ENCODE peak calls at places on chromosomes 3 and 15, in five cellular contexts. One of them, this sample, is unnamed.

GRCh38 chr15:83287541-83288027 is 3.1 kb upstream of the BNC1 start:
- DNase-seq in esophagus squamous epithelium: no peak
- DNase-seq in colonic mucosa: no peak
- DNase-seq in pancreas: no peak
- DNase-seq in left ventricle myocardium inferior: no peak
- DNase-seq in this sample: no peak

GRCh38 chr3:175346573-175347356 is 487.6 kb downstream of the NAALADL2 start:
- DNase-seq in esophagus squamous epithelium: no peak
- DNase-seq in colonic mucosa: peak
- DNase-seq in pancreas: peak
- DNase-seq in left ventricle myocardium inferior: peak
- DNase-seq in this sample: no peak

GRCh38 chr15:39976291-39977274 is 42.7 kb downstream of the EIF2AK4 start:
- DNase-seq in esophagus squamous epithelium: no peak
- DNase-seq in colonic mucosa: peak
- DNase-seq in pancreas: peak
- DNase-seq in left ventricle myocardium inferior: peak
- DNase-seq in this sample: peak

GRCh38 chr15:31151301-31152233 is 50.0 kb upstream of the TRPM1 start:
- DNase-seq in esophagus squamous epithelium: no peak
- DNase-seq in colonic mucosa: no peak
- DNase-seq in pancreas: no peak
- DNase-seq in left ventricle myocardium inferior: no peak
- DNase-seq in this sample: no peak

GRCh38 chr15:78726870-78727551 is 84.3 kb downstream of the ADAMTS7 start:
- DNase-seq in esophagus squamous epithelium: no peak
- DNase-seq in colonic mucosa: peak
- DNase-seq in pancreas: peak
- DNase-seq in left ventricle myocardium inferior: no peak
- DNase-seq in this sample: no peak

GRCh38 chr3:61805510-61806080 is 244.2 kb downstream of the PTPRG start:
- DNase-seq in esophagus squamous epithelium: no peak
- DNase-seq in colonic mucosa: no peak
- DNase-seq in pancreas: no peak
- DNase-seq in left ventricle myocardium inferior: no peak
- DNase-seq in this sample: no peak

GRCh38 chr3:46186856-46187700 is 21.0 kb downstream of the CCR1 start:
- DNase-seq in esophagus squamous epithelium: no peak
- DNase-seq in colonic mucosa: no peak
- DNase-seq in pancreas: no peak
- DNase-seq in left ventricle myocardium inferior: no peak
- DNase-seq in this sample: no peak

GRCh38 chr3:129460572-129460971 is 20.5 kb downstream of the IFT122 start:
- DNase-seq in esophagus squamous epithelium: no peak
- DNase-seq in colonic mucosa: no peak
- DNase-seq in pancreas: no peak
- DNase-seq in left ventricle myocardium inferior: no peak
- DNase-seq in this sample: no peak

GRCh38 chr3:65597225-65597951 is 441.3 kb downstream of the MAGI1 start:
- DNase-seq in esophagus squamous epithelium: no peak
- DNase-seq in colonic mucosa: peak
- DNase-seq in pancreas: peak
- DNase-seq in left ventricle myocardium inferior: no peak
- DNase-seq in this sample: no peak

GRCh38 chr3:54146383-54147239 is 24.3 kb downstream of the CACNA2D3 start:
- DNase-seq in esophagus squamous epithelium: no peak
- DNase-seq in colonic mucosa: peak
- DNase-seq in pancreas: peak
- DNase-seq in left ventricle myocardium inferior: peak
- DNase-seq in this sample: no peak

GRCh38 chr15:88232771-88233170 is 23.8 kb downstream of the NTRK3 start:
- DNase-seq in esophagus squamous epithelium: no peak
- DNase-seq in colonic mucosa: no peak
- DNase-seq in pancreas: no peak
- DNase-seq in left ventricle myocardium inferior: no peak
- DNase-seq in this sample: no peak

GRCh38 chr3:131283862-131284261 is 97.7 kb upstream of the NUDT16 start:
- DNase-seq in esophagus squamous epithelium: no peak
- DNase-seq in colonic mucosa: no peak
- DNase-seq in pancreas: peak
- DNase-seq in left ventricle myocardium inferior: no peak
- DNase-seq in this sample: no peak

GRCh38 chr15:38531509-38531908 is 33.1 kb downstream of the RASGRP1 start:
- DNase-seq in esophagus squamous epithelium: no peak
- DNase-seq in colonic mucosa: no peak
- DNase-seq in pancreas: no peak
- DNase-seq in left ventricle myocardium inferior: no peak
- DNase-seq in this sample: no peak

GRCh38 chr15:98440917-98441316 is 207.4 kb upstream of the IGF1R start:
- DNase-seq in esophagus squamous epithelium: no peak
- DNase-seq in colonic mucosa: no peak
- DNase-seq in pancreas: no peak
- DNase-seq in left ventricle myocardium inferior: no peak
- DNase-seq in this sample: no peak

GRCh38 chr3:167887096-167887495 is 151.6 kb downstream of the SERPINI1 start:
- DNase-seq in esophagus squamous epithelium: no peak
- DNase-seq in colonic mucosa: no peak
- DNase-seq in pancreas: no peak
- DNase-seq in left ventricle myocardium inferior: no peak
- DNase-seq in this sample: no peak

GRCh38 chr3:76470285-76470684 is 569.6 kb upstream of the ROBO2 start:
- DNase-seq in esophagus squamous epithelium: no peak
- DNase-seq in colonic mucosa: no peak
- DNase-seq in pancreas: no peak
- DNase-seq in left ventricle myocardium inferior: no peak
- DNase-seq in this sample: no peak

GRCh38 chr3:104070906-104071305 is 1295.8 kb upstream of the ALCAM start:
- DNase-seq in esophagus squamous epithelium: no peak
- DNase-seq in colonic mucosa: no peak
- DNase-seq in pancreas: no peak
- DNase-seq in left ventricle myocardium inferior: no peak
- DNase-seq in this sample: no peak

GRCh38 chr3:124007186-124007585 is 15.3 kb upstream of the ROPN1 start:
- DNase-seq in esophagus squamous epithelium: no peak
- DNase-seq in colonic mucosa: no peak
- DNase-seq in pancreas: no peak
- DNase-seq in left ventricle myocardium inferior: no peak
- DNase-seq in this sample: no peak

GRCh38 chr15:79778378-79778990 is 118.3 kb downstream of the MTHFS start:
- DNase-seq in esophagus squamous epithelium: no peak
- DNase-seq in colonic mucosa: no peak
- DNase-seq in pancreas: no peak
- DNase-seq in left ventricle myocardium inferior: no peak
- DNase-seq in this sample: no peak
- TF ChIP-seq CTCF in esophagus squamous epithelium: no peak
- TF ChIP-seq CTCF in colonic mucosa: no peak
- TF ChIP-seq CTCF in pancreas: no peak
- TF ChIP-seq CTCF in left ventricle myocardium inferior: no peak
- TF ChIP-seq CTCF in this sample: no peak

GRCh38 chr15:50028323-50028722 is 90.7 kb downstream of the ATP8B4 start:
- DNase-seq in esophagus squamous epithelium: no peak
- DNase-seq in colonic mucosa: no peak
- DNase-seq in pancreas: no peak
- DNase-seq in left ventricle myocardium inferior: no peak
- DNase-seq in this sample: no peak
- TF ChIP-seq CTCF in esophagus squamous epithelium: no peak
- TF ChIP-seq CTCF in colonic mucosa: no peak
- TF ChIP-seq CTCF in pancreas: no peak
- TF ChIP-seq CTCF in left ventricle myocardium inferior: no peak
- TF ChIP-seq CTCF in this sample: no peak

DNA sequence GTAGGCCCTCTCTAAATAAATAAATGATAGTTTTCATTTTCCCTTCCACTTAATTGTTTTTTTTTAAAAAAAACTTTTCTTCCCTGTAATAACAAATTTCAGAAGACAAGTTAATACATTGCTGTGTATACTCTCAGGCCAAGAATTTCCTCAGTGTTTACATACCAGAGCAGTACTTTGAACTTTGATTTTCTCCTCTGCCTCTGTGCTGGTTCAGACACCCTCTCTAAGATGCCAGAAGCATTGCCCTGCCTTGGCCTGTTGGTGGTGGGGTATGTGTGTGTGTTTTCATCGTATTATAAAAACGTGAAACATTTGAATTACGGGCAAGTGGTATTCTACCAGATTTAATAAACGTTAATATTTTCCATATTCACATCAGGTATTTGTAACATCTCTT is 70.1 kb downstream of the SMAD3 start:
- DNase-seq in esophagus squamous epithelium: no peak
- DNase-seq in colonic mucosa: peak
- DNase-seq in pancreas: no peak
- DNase-seq in left ventricle myocardium inferior: no peak
- DNase-seq in this sample: no peak
- TF ChIP-seq CTCF in esophagus squamous epithelium: no peak
- TF ChIP-seq CTCF in colonic mucosa: no peak
- TF ChIP-seq CTCF in pancreas: no peak
- TF ChIP-seq CTCF in left ventricle myocardium inferior: no peak
- TF ChIP-seq CTCF in this sample: no peak

GRCh38 chr3:115986555-115987207 is 363.4 kb downstream of the GAP43 start:
- DNase-seq in esophagus squamous epithelium: no peak
- DNase-seq in colonic mucosa: no peak
- DNase-seq in pancreas: no peak
- DNase-seq in left ventricle myocardium inferior: no peak
- DNase-seq in this sample: no peak
- TF ChIP-seq CTCF in esophagus squamous epithelium: no peak
- TF ChIP-seq CTCF in colonic mucosa: no peak
- TF ChIP-seq CTCF in pancreas: no peak
- TF ChIP-seq CTCF in left ventricle myocardium inferior: peak
- TF ChIP-seq CTCF in this sample: no peak

DNA sequence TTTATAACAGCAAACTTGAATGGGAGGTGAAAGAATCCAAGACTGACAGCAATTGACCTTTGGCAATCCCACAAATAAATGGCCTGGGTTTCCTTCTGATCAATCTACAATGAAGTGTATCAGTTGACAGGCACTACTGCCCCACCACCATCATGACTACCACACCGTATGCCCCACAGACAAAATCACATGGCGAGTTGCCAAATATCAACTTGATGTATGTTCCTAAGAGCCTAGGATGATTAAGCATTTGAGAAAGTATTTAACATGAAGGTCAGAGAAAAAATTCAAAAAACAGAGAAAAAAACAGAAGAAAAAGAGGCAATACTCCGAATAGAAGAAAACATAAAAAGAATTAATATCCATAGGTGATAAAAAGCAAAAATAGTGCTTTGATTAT is 215.9 kb upstream of the STAC start:
- DNase-seq in esophagus squamous epithelium: no peak
- DNase-seq in colonic mucosa: no peak
- DNase-seq in pancreas: no peak
- DNase-seq in left ventricle myocardium inferior: no peak
- DNase-seq in this sample: no peak
- TF ChIP-seq CTCF in esophagus squamous epithelium: no peak
- TF ChIP-seq CTCF in colonic mucosa: no peak
- TF ChIP-seq CTCF in pancreas: no peak
- TF ChIP-seq CTCF in left ventricle myocardium inferior: no peak
- TF ChIP-seq CTCF in this sample: no peak

This sample was measured in activated B cell treated with CpG ODN at 0.5 μM for 24 hours.